ENCODE peak calls at places on chromosomes 7 and 10, in ten cellular contexts. M, W, E, I, X, N, Z, L, S and K are unnamed samples.

GRCh38 chr10:123557366-123558108 is 108.6 kb upstream of the GPR26 start:
- DNase-seq in I (no peak), M (no peak), X (no peak), S (no peak), N (no peak), E (no peak), Z (no peak), W (no peak), L (no peak), K (no peak)

GRCh38 chr7:68998136-68998535 is 600.1 kb upstream of the AUTS2 start:
- DNase-seq in L (no peak), I (no peak), Z (no peak), M (no peak), X (no peak), S (no peak), W (no peak), E (no peak), N (no peak), K (no peak)

GRCh38 chr10:104762793-104763192 is 121.7 kb downstream of the SORCS3 start:
- DNase-seq in S (no peak), M (no peak), I (no peak), L (no peak), Z (no peak), X (no peak), N (no peak), W (no peak), E (no peak), K (no peak)

GRCh38 chr7:46226860-46227259 is 305.8 kb upstream of the IGFBP3 start:
- DNase-seq in Z (no peak), I (no peak), W (no peak), N (no peak), S (peak; percentile 1), M (no peak), E (no peak), X (no peak), L (no peak), K (no peak)

GRCh38 chr10:133141963-133142350 is 18.1 kb upstream of the KNDC1 start:
- DNase-seq in X (peak; percentile 39), S (no peak), E (no peak), Z (no peak), M (peak; percentile 6), L (peak; percentile 6), W (no peak), N (no peak), I (no peak), K (no peak)

GRCh38 chr7:124701955-124702354 is 63.6 kb downstream of the GPR37 start:
- DNase-seq in Z (no peak), X (no peak), L (no peak), W (no peak), I (no peak), N (no peak), E (no peak), M (no peak), S (peak; percentile 82), K (no peak)

GRCh38 chr10:18523025-18523424 is 128.4 kb downstream of the NSUN6 start:
- DNase-seq in N (no peak), L (no peak), M (no peak), S (no peak), I (no peak), X (no peak), E (no peak), Z (no peak), W (no peak), K (no peak)

GRCh38 chr7:6637544-6638229 is 569 bp downstream of the ZNF316 start:
- DNase-seq in S (no peak), I (peak; percentile 86), M (peak; percentile 30), W (no peak), X (peak; percentile 59), L (no peak), Z (peak; percentile 73), E (peak; percentile 67), N (peak; percentile 65), K (peak; percentile 63)

GRCh38 chr10:116891208-116891607 is 41.9 kb downstream of the ENO4 start:
- DNase-seq in Z (no peak), E (no peak), L (peak; percentile 60), S (peak; percentile 94), I (no peak), W (no peak), N (no peak), M (peak; percentile 32), X (no peak), K (no peak)

GRCh38 chr7:43954524-43955228 is 28.4 kb downstream of the UBE2D4 start:
- DNase-seq in Z (peak; percentile 65), M (no peak), I (peak; percentile 68), N (peak; percentile 51), E (peak; percentile 79), X (peak; percentile 31), S (peak; percentile 66), W (no peak), L (no peak), K (no peak)

GRCh38 chr7:94907026-94907419 is 371 bp upstream of the PPP1R9A start:
- DNase-seq in Z (no peak), N (no peak), X (no peak), W (no peak), E (peak; percentile 53), I (no peak), S (no peak), M (no peak), L (no peak), K (no peak)

GRCh38 chr7:106127984-106128780 is 16.1 kb upstream of the SYPL1 start:
- DNase-seq in I (no peak), E (no peak), Z (no peak), S (no peak), N (no peak), W (no peak), L (no peak), M (no peak), X (no peak), K (no peak)

GRCh38 chr7:901041-901387 is 24.7 kb downstream of the GET4 start:
- DNase-seq in L (no peak), N (no peak), W (no peak), S (no peak), X (no peak), E (no peak), Z (no peak), I (no peak), M (no peak), K (no peak)

GRCh38 chr7:143405671-143406352 is 2.8 kb downstream of the EPHA1 start:
- DNase-seq in X (no peak), Z (no peak), I (no peak), W (no peak), N (no peak), L (no peak), E (peak; percentile 76), M (no peak), S (peak; percentile 45), K (no peak)

GRCh38 chr7:74269757-74270277 is 15.6 kb upstream of the RFC2 start:
- DNase-seq in L (peak; percentile 46), N (peak; percentile 66), M (peak; percentile 64), X (no peak), I (peak; percentile 83), E (peak; percentile 98), S (peak; percentile 78), Z (peak; percentile 68), W (no peak), K (peak; percentile 60)

GRCh38 chr7:54394877-54395276 is 147.3 kb upstream of the VSTM2A start:
- DNase-seq in Z (no peak), S (no peak), M (no peak), X (no peak), L (no peak), I (peak; percentile 2), N (no peak), W (no peak), E (no peak), K (no peak)

GRCh38 chr10:90195288-90195840 is 494.0 kb downstream of the KIF20B start:
- DNase-seq in X (no peak), W (no peak), M (no peak), Z (no peak), S (peak; percentile 44), E (no peak), N (no peak), L (no peak), I (no peak), K (no peak)

GRCh38 chr10:21090609-21091082 is 193.5 kb upstream of the NEBL start:
- DNase-seq in I (no peak), W (no peak), N (no peak), S (no peak), L (no peak), Z (no peak), X (no peak), E (no peak), M (no peak), K (no peak)
- H3K27ac ChIP-seq in I (no peak overlapping the region), W (no peak overlapping the region), N (no peak overlapping the region), S (no peak overlapping the region), L (no peak overlapping the region), Z (no peak overlapping the region), X (no peak overlapping the region), E (no peak overlapping the region), M (no peak overlapping the region), K (no peak overlapping the region)

DNA sequence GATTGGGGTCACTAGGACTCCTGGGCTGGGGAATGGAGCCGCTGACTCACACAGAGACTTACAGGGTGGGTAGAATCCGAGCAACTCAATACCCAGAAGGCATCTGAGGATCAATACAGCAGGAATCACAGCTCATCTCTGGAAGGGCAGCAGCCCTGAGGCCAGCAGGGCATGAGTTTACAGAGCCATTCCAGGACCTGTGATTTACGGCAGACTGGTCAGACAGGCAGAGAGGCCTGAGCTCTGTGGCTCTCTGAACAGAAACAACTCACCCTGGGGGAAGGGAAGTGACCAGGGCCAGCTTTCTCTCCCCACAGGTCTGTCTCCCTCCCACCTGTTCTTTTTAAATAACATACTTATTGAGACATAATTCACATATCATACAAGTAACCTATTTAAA is 88.2 kb upstream of the CXCL12 start:
- DNase-seq in N (no peak), I (no peak), M (no peak), X (no peak), W (no peak), S (no peak), Z (no peak), L (no peak), E (no peak), K (no peak)
- H3K4me1 ChIP-seq in N (no peaks in the 10 kb centered on the region), I (no peaks in the 10 kb centered on the region), M (peaks cover 5% of the 10 kb centered on the region), X (peaks cover 19% of the 10 kb centered on the region), W (no peaks in the 10 kb centered on the region), S (no peaks in the 10 kb centered on the region), Z (no peaks in the 10 kb centered on the region), L (peaks cover 16% of the 10 kb centered on the region), E (no peaks in the 10 kb centered on the region), K (no peaks in the 10 kb centered on the region)

DNA sequence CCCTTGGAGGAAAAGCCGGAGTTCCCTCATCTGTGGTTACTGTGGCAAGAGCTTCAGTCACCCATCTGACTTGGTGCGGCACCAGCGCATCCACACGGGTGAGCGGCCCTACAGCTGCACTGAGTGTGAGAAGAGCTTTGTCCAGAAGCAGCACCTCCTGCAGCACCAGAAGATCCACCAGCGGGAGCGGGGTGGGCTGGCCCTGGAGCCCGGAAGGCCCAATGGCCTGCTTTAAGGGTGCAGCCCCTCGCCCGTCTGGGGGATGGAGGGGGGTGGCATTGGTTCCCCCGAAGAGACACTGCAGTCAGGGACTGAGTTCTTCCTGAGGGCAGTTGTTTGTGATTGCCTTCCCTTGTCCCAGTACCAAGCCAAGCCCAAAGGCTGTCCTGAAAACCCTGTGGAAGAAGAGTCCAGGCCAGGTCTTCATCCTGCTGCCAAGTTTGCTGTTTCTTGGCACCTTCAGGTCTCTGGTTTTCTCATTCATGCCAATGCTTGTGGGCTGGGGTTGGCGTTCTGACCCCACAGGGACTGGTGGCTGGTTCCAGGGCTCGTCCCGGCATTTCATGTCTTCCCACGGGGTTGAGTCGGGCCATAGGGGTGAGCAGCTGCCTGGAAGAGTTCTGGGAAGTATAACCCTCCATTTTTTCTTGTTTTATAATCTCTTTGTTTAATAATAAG is 7.7 kb upstream of the ZNF783 start:
- DNase-seq in M (no peak), Z (no peak), I (no peak), L (no peak), E (no peak), N (no peak), X (no peak), W (no peak), S (no peak), K (no peak)
- H3K36me3 ChIP-seq in M (no peaks in the 10 kb centered on the region), Z (peaks cover 28% of the 10 kb centered on the region), I (peaks cover 52% of the 10 kb centered on the region), L (peaks cover 65% of the 10 kb centered on the region), E (peaks cover 19% of the 10 kb centered on the region), N (peaks cover 24% of the 10 kb centered on the region), X (peaks cover 49% of the 10 kb centered on the region), W (peaks cover 5% of the 10 kb centered on the region), S (peaks cover 14% of the 10 kb centered on the region), K (peaks cover 41% of the 10 kb centered on the region)

GRCh38 chr7:151720297-151720696 is 156.6 kb downstream of the PRKAG2 start:
- DNase-seq in M (no peak), E (no peak), Z (no peak), X (no peak), N (no peak), S (no peak), I (no peak), W (no peak), L (no peak), K (no peak)
- H3K27ac ChIP-seq in M (no peak overlapping the region), E (no peak overlapping the region), Z (peak overlapping the region; percentile 65), X (no peak overlapping the region), N (no peak overlapping the region), S (no peak overlapping the region), I (no peak overlapping the region), W (no peak overlapping the region), L (peak overlapping the region; percentile 89), K (no peak overlapping the region)